ENCODE peak calls at places on chromosome 22, in five cellular contexts. One of them, this sample, is unnamed.
A peak's percentile ranks its signal among the peaks of the same experiment; 100 is the strongest.

GRCh38 chr22:19244600-19245352 is 46.7 kb downstream of the CLTCL1 start:
- DNase-seq in HS-5: no peak
- DNase-seq in RWPE1: no peak
- DNase-seq in activated CD4-positive, alpha-beta T cell treated with anti-CD3 and anti-CD28 coated beads, Interleukin-2, amount 50 U/mL, for 1 hour: no peak
- DNase-seq in type B pancreatic cell: no peak
- DNase-seq in this sample: no peak

GRCh38 chr22:45562537-45563361 is 60.1 kb downstream of the FBLN1 start:
- DNase-seq in HS-5: no peak
- DNase-seq in RWPE1: no peak
- DNase-seq in activated CD4-positive, alpha-beta T cell treated with anti-CD3 and anti-CD28 coated beads, Interleukin-2, amount 50 U/mL, for 1 hour: no peak
- DNase-seq in type B pancreatic cell: no peak
- DNase-seq in this sample: no peak

GRCh38 chr22:28019360-28019759 is 100.3 kb upstream of the PITPNB start:
- DNase-seq in HS-5: no peak
- DNase-seq in RWPE1: no peak
- DNase-seq in activated CD4-positive, alpha-beta T cell treated with anti-CD3 and anti-CD28 coated beads, Interleukin-2, amount 50 U/mL, for 1 hour: no peak
- DNase-seq in type B pancreatic cell: no peak
- DNase-seq in this sample: no peak

GRCh38 chr22:30183861-30184278 is 62.7 kb downstream of the LIF start:
- DNase-seq in HS-5: no peak
- DNase-seq in RWPE1: no peak
- DNase-seq in activated CD4-positive, alpha-beta T cell treated with anti-CD3 and anti-CD28 coated beads, Interleukin-2, amount 50 U/mL, for 1 hour: no peak
- DNase-seq in type B pancreatic cell: no peak
- DNase-seq in this sample: no peak

GRCh38 chr22:37741312-37741795 is 44.5 kb downstream of the TRIOBP start:
- DNase-seq in HS-5: peak; percentile 89
- DNase-seq in RWPE1: peak; percentile 60
- DNase-seq in activated CD4-positive, alpha-beta T cell treated with anti-CD3 and anti-CD28 coated beads, Interleukin-2, amount 50 U/mL, for 1 hour: no peak
- DNase-seq in type B pancreatic cell: peak; percentile 87
- DNase-seq in this sample: no peak

GRCh38 chr22:33379836-33380235 is 321.7 kb upstream of the SYN3 start:
- DNase-seq in HS-5: no peak
- DNase-seq in RWPE1: no peak
- DNase-seq in activated CD4-positive, alpha-beta T cell treated with anti-CD3 and anti-CD28 coated beads, Interleukin-2, amount 50 U/mL, for 1 hour: no peak
- DNase-seq in type B pancreatic cell: no peak
- DNase-seq in this sample: no peak

GRCh38 chr22:45638834-45639746 is 32.5 kb upstream of the ATXN10 start:
- DNase-seq in HS-5: peak; percentile 29
- DNase-seq in RWPE1: peak; percentile 75
- DNase-seq in activated CD4-positive, alpha-beta T cell treated with anti-CD3 and anti-CD28 coated beads, Interleukin-2, amount 50 U/mL, for 1 hour: no peak
- DNase-seq in type B pancreatic cell: no peak
- DNase-seq in this sample: no peak

GRCh38 chr22:29661355-29661754 is 57.9 kb downstream of the NF2 start:
- DNase-seq in HS-5: no peak
- DNase-seq in RWPE1: peak; percentile 20
- DNase-seq in activated CD4-positive, alpha-beta T cell treated with anti-CD3 and anti-CD28 coated beads, Interleukin-2, amount 50 U/mL, for 1 hour: no peak
- DNase-seq in type B pancreatic cell: no peak
- DNase-seq in this sample: no peak

GRCh38 chr22:36433318-36434231 is 45.8 kb upstream of the MYH9 start:
- DNase-seq in HS-5: no peak
- DNase-seq in RWPE1: no peak
- DNase-seq in activated CD4-positive, alpha-beta T cell treated with anti-CD3 and anti-CD28 coated beads, Interleukin-2, amount 50 U/mL, for 1 hour: no peak
- DNase-seq in type B pancreatic cell: no peak
- DNase-seq in this sample: no peak

GRCh38 chr22:27572267-27572666 is 229.3 kb downstream of the MN1 start:
- DNase-seq in HS-5: no peak
- DNase-seq in RWPE1: no peak
- DNase-seq in activated CD4-positive, alpha-beta T cell treated with anti-CD3 and anti-CD28 coated beads, Interleukin-2, amount 50 U/mL, for 1 hour: no peak
- DNase-seq in type B pancreatic cell: no peak
- DNase-seq in this sample: no peak

GRCh38 chr22:23128269-23129108 is 13.3 kb downstream of the RSPH14 start:
- DNase-seq in HS-5: no peak
- DNase-seq in RWPE1: peak; percentile 38
- DNase-seq in activated CD4-positive, alpha-beta T cell treated with anti-CD3 and anti-CD28 coated beads, Interleukin-2, amount 50 U/mL, for 1 hour: peak; percentile 74
- DNase-seq in type B pancreatic cell: peak; percentile 86
- DNase-seq in this sample: peak; percentile 73

GRCh38 chr22:22408269-22408668 is 100.3 kb downstream of the ZNF280B start:
- DNase-seq in HS-5: no peak
- DNase-seq in RWPE1: no peak
- DNase-seq in activated CD4-positive, alpha-beta T cell treated with anti-CD3 and anti-CD28 coated beads, Interleukin-2, amount 50 U/mL, for 1 hour: no peak
- DNase-seq in type B pancreatic cell: no peak
- DNase-seq in this sample: no peak

GRCh38 chr22:33024626-33025025 is 33.6 kb downstream of the SYN3 start:
- DNase-seq in HS-5: no peak
- DNase-seq in RWPE1: no peak
- DNase-seq in activated CD4-positive, alpha-beta T cell treated with anti-CD3 and anti-CD28 coated beads, Interleukin-2, amount 50 U/mL, for 1 hour: no peak
- DNase-seq in type B pancreatic cell: no peak
- DNase-seq in this sample: no peak

GRCh38 chr22:30453731-30454510 is 17.9 kb downstream of the SEC14L3 start:
- DNase-seq in HS-5: no peak
- DNase-seq in RWPE1: no peak
- DNase-seq in activated CD4-positive, alpha-beta T cell treated with anti-CD3 and anti-CD28 coated beads, Interleukin-2, amount 50 U/mL, for 1 hour: no peak
- DNase-seq in type B pancreatic cell: no peak
- DNase-seq in this sample: no peak

GRCh38 chr22:18057568-18058209 is 20.1 kb upstream of the PEX26 start:
- DNase-seq in HS-5: peak; percentile 96
- DNase-seq in RWPE1: peak; percentile 70
- DNase-seq in activated CD4-positive, alpha-beta T cell treated with anti-CD3 and anti-CD28 coated beads, Interleukin-2, amount 50 U/mL, for 1 hour: no peak
- DNase-seq in type B pancreatic cell: no peak
- DNase-seq in this sample: no peak

GRCh38 chr22:35648066-35649025 is at the start of gene APOL6:
- DNase-seq in HS-5: no peak
- DNase-seq in RWPE1: peak; percentile 48
- DNase-seq in activated CD4-positive, alpha-beta T cell treated with anti-CD3 and anti-CD28 coated beads, Interleukin-2, amount 50 U/mL, for 1 hour: peak; percentile 41
- DNase-seq in type B pancreatic cell: peak; percentile 44
- DNase-seq in this sample: no peak

GRCh38 chr22:44818727-44819126 is 66.4 kb downstream of the ARHGAP8 start:
- DNase-seq in HS-5: no peak
- DNase-seq in RWPE1: no peak
- DNase-seq in activated CD4-positive, alpha-beta T cell treated with anti-CD3 and anti-CD28 coated beads, Interleukin-2, amount 50 U/mL, for 1 hour: no peak
- DNase-seq in type B pancreatic cell: no peak
- DNase-seq in this sample: no peak

GRCh38 chr22:37202706-37203105 is 9.6 kb downstream of the SSTR3 start:
- DNase-seq in HS-5: no peak
- DNase-seq in RWPE1: no peak
- DNase-seq in activated CD4-positive, alpha-beta T cell treated with anti-CD3 and anti-CD28 coated beads, Interleukin-2, amount 50 U/mL, for 1 hour: no peak
- DNase-seq in type B pancreatic cell: no peak
- DNase-seq in this sample: peak; percentile 28

GRCh38 chr22:39894554-39895092 is 1.1 kb upstream of the ENTHD1 start:
- DNase-seq in HS-5: no peak
- DNase-seq in RWPE1: no peak
- DNase-seq in activated CD4-positive, alpha-beta T cell treated with anti-CD3 and anti-CD28 coated beads, Interleukin-2, amount 50 U/mL, for 1 hour: no peak
- DNase-seq in type B pancreatic cell: no peak
- DNase-seq in this sample: no peak

GRCh38 chr22:50267591-50268390 is 2.4 kb downstream of the MAPK11 start:
- DNase-seq in HS-5: no peak
- DNase-seq in RWPE1: peak; percentile 80
- DNase-seq in activated CD4-positive, alpha-beta T cell treated with anti-CD3 and anti-CD28 coated beads, Interleukin-2, amount 50 U/mL, for 1 hour: peak; percentile 59
- DNase-seq in type B pancreatic cell: no peak
- DNase-seq in this sample: no peak

This sample was measured in naive thymus-derived CD8-positive, alpha-beta T cell.